ENCODE peak calls at places on chromosome 2, in nine cellular contexts. One of them, this sample, is unnamed.

GRCh38 chr2:181891258-181891965 is at the start of gene ITPRID2:
- DNase-seq in stimulated activated CD8-positive, alpha-beta memory T cell treated with anti-CD3 and anti-CD28 coated beads, Interleukin-7, amount 100 ng/mL, for 1 hour: peak
- DNase-seq in AG08396: peak
- DNase-seq in activated CD8-positive, alpha-beta T cell treated with anti-CD3 and anti-CD28 coated beads for 36 hours: peak
- DNase-seq in MV-4-11: peak
- DNase-seq in adrenal gland: peak
- DNase-seq in GM23248: peak
- DNase-seq in ascending aorta: no peak
- DNase-seq in cardiac septum: peak
- DNase-seq in this sample: peak

GRCh38 chr2:191983186-191983585 is 136.3 kb upstream of the CAVIN2 start:
- DNase-seq in stimulated activated CD8-positive, alpha-beta memory T cell treated with anti-CD3 and anti-CD28 coated beads, Interleukin-7, amount 100 ng/mL, for 1 hour: no peak
- DNase-seq in AG08396: no peak
- DNase-seq in activated CD8-positive, alpha-beta T cell treated with anti-CD3 and anti-CD28 coated beads for 36 hours: no peak
- DNase-seq in MV-4-11: no peak
- DNase-seq in adrenal gland: no peak
- DNase-seq in GM23248: no peak
- DNase-seq in ascending aorta: no peak
- DNase-seq in cardiac septum: no peak
- DNase-seq in this sample: no peak

GRCh38 chr2:33275689-33276444 is 200.6 kb upstream of the RASGRP3 start:
- DNase-seq in stimulated activated CD8-positive, alpha-beta memory T cell treated with anti-CD3 and anti-CD28 coated beads, Interleukin-7, amount 100 ng/mL, for 1 hour: no peak
- DNase-seq in AG08396: peak
- DNase-seq in activated CD8-positive, alpha-beta T cell treated with anti-CD3 and anti-CD28 coated beads for 36 hours: peak
- DNase-seq in MV-4-11: peak
- DNase-seq in adrenal gland: peak
- DNase-seq in GM23248: peak
- DNase-seq in ascending aorta: peak
- DNase-seq in cardiac septum: no peak
- DNase-seq in this sample: peak

GRCh38 chr2:45272549-45273245 is 263.4 kb upstream of the SIX2 start:
- DNase-seq in stimulated activated CD8-positive, alpha-beta memory T cell treated with anti-CD3 and anti-CD28 coated beads, Interleukin-7, amount 100 ng/mL, for 1 hour: no peak
- DNase-seq in AG08396: no peak
- DNase-seq in activated CD8-positive, alpha-beta T cell treated with anti-CD3 and anti-CD28 coated beads for 36 hours: no peak
- DNase-seq in MV-4-11: no peak
- DNase-seq in adrenal gland: no peak
- DNase-seq in GM23248: no peak
- DNase-seq in ascending aorta: no peak
- DNase-seq in cardiac septum: no peak
- DNase-seq in this sample: no peak

GRCh38 chr2:164651361-164651760 is 30.1 kb upstream of the GRB14 start:
- DNase-seq in stimulated activated CD8-positive, alpha-beta memory T cell treated with anti-CD3 and anti-CD28 coated beads, Interleukin-7, amount 100 ng/mL, for 1 hour: no peak
- DNase-seq in AG08396: no peak
- DNase-seq in activated CD8-positive, alpha-beta T cell treated with anti-CD3 and anti-CD28 coated beads for 36 hours: no peak
- DNase-seq in MV-4-11: no peak
- DNase-seq in adrenal gland: no peak
- DNase-seq in GM23248: no peak
- DNase-seq in ascending aorta: no peak
- DNase-seq in cardiac septum: no peak
- DNase-seq in this sample: no peak

GRCh38 chr2:219229375-219230200 is at the start of the genes ANKZF1 and ATG9A:
- DNase-seq in stimulated activated CD8-positive, alpha-beta memory T cell treated with anti-CD3 and anti-CD28 coated beads, Interleukin-7, amount 100 ng/mL, for 1 hour: peak
- DNase-seq in AG08396: peak
- DNase-seq in activated CD8-positive, alpha-beta T cell treated with anti-CD3 and anti-CD28 coated beads for 36 hours: peak
- DNase-seq in MV-4-11: peak
- DNase-seq in adrenal gland: peak
- DNase-seq in GM23248: peak
- DNase-seq in ascending aorta: peak
- DNase-seq in cardiac septum: peak
- DNase-seq in this sample: peak

GRCh38 chr2:165219491-165219890 is 15.6 kb upstream of the SCN3A start:
- DNase-seq in stimulated activated CD8-positive, alpha-beta memory T cell treated with anti-CD3 and anti-CD28 coated beads, Interleukin-7, amount 100 ng/mL, for 1 hour: no peak
- DNase-seq in AG08396: no peak
- DNase-seq in activated CD8-positive, alpha-beta T cell treated with anti-CD3 and anti-CD28 coated beads for 36 hours: no peak
- DNase-seq in MV-4-11: no peak
- DNase-seq in adrenal gland: no peak
- DNase-seq in GM23248: no peak
- DNase-seq in ascending aorta: no peak
- DNase-seq in cardiac septum: no peak
- DNase-seq in this sample: no peak

GRCh38 chr2:60550151-60550983 is 3.1 kb downstream of the BCL11A start:
- DNase-seq in stimulated activated CD8-positive, alpha-beta memory T cell treated with anti-CD3 and anti-CD28 coated beads, Interleukin-7, amount 100 ng/mL, for 1 hour: no peak
- DNase-seq in AG08396: peak
- DNase-seq in activated CD8-positive, alpha-beta T cell treated with anti-CD3 and anti-CD28 coated beads for 36 hours: peak
- DNase-seq in MV-4-11: peak
- DNase-seq in adrenal gland: peak
- DNase-seq in GM23248: peak
- DNase-seq in ascending aorta: no peak
- DNase-seq in cardiac septum: no peak
- DNase-seq in this sample: peak

GRCh38 chr2:156982615-156983014 is 274.9 kb upstream of the GALNT5 start:
- DNase-seq in stimulated activated CD8-positive, alpha-beta memory T cell treated with anti-CD3 and anti-CD28 coated beads, Interleukin-7, amount 100 ng/mL, for 1 hour: no peak
- DNase-seq in AG08396: no peak
- DNase-seq in activated CD8-positive, alpha-beta T cell treated with anti-CD3 and anti-CD28 coated beads for 36 hours: no peak
- DNase-seq in MV-4-11: no peak
- DNase-seq in adrenal gland: no peak
- DNase-seq in GM23248: no peak
- DNase-seq in ascending aorta: no peak
- DNase-seq in cardiac septum: no peak
- DNase-seq in this sample: no peak

GRCh38 chr2:100520224-100520623 is 42.6 kb upstream of the PDCL3 start:
- DNase-seq in stimulated activated CD8-positive, alpha-beta memory T cell treated with anti-CD3 and anti-CD28 coated beads, Interleukin-7, amount 100 ng/mL, for 1 hour: no peak
- DNase-seq in AG08396: no peak
- DNase-seq in activated CD8-positive, alpha-beta T cell treated with anti-CD3 and anti-CD28 coated beads for 36 hours: no peak
- DNase-seq in MV-4-11: no peak
- DNase-seq in adrenal gland: no peak
- DNase-seq in GM23248: peak
- DNase-seq in ascending aorta: no peak
- DNase-seq in cardiac septum: no peak
- DNase-seq in this sample: no peak

GRCh38 chr2:39099820-39100728 is 20.8 kb downstream of the SOS1 start:
- DNase-seq in stimulated activated CD8-positive, alpha-beta memory T cell treated with anti-CD3 and anti-CD28 coated beads, Interleukin-7, amount 100 ng/mL, for 1 hour: no peak
- DNase-seq in AG08396: no peak
- DNase-seq in activated CD8-positive, alpha-beta T cell treated with anti-CD3 and anti-CD28 coated beads for 36 hours: peak
- DNase-seq in MV-4-11: no peak
- DNase-seq in adrenal gland: no peak
- DNase-seq in GM23248: peak
- DNase-seq in ascending aorta: no peak
- DNase-seq in cardiac septum: no peak
- DNase-seq in this sample: no peak

GRCh38 chr2:42021490-42021889 is 26.3 kb upstream of the PKDCC start:
- DNase-seq in stimulated activated CD8-positive, alpha-beta memory T cell treated with anti-CD3 and anti-CD28 coated beads, Interleukin-7, amount 100 ng/mL, for 1 hour: no peak
- DNase-seq in AG08396: no peak
- DNase-seq in activated CD8-positive, alpha-beta T cell treated with anti-CD3 and anti-CD28 coated beads for 36 hours: no peak
- DNase-seq in MV-4-11: no peak
- DNase-seq in adrenal gland: peak
- DNase-seq in GM23248: peak
- DNase-seq in ascending aorta: no peak
- DNase-seq in cardiac septum: no peak
- DNase-seq in this sample: peak

GRCh38 chr2:11213090-11213638 is 57.9 kb downstream of the SLC66A3 start:
- DNase-seq in stimulated activated CD8-positive, alpha-beta memory T cell treated with anti-CD3 and anti-CD28 coated beads, Interleukin-7, amount 100 ng/mL, for 1 hour: no peak
- DNase-seq in AG08396: no peak
- DNase-seq in activated CD8-positive, alpha-beta T cell treated with anti-CD3 and anti-CD28 coated beads for 36 hours: no peak
- DNase-seq in MV-4-11: no peak
- DNase-seq in adrenal gland: no peak
- DNase-seq in GM23248: peak
- DNase-seq in ascending aorta: no peak
- DNase-seq in cardiac septum: no peak
- DNase-seq in this sample: no peak

GRCh38 chr2:95158441-95158840 is 1.2 kb downstream of the ZNF514 start:
- DNase-seq in stimulated activated CD8-positive, alpha-beta memory T cell treated with anti-CD3 and anti-CD28 coated beads, Interleukin-7, amount 100 ng/mL, for 1 hour: no peak
- DNase-seq in AG08396: no peak
- DNase-seq in activated CD8-positive, alpha-beta T cell treated with anti-CD3 and anti-CD28 coated beads for 36 hours: no peak
- DNase-seq in MV-4-11: no peak
- DNase-seq in adrenal gland: no peak
- DNase-seq in GM23248: peak
- DNase-seq in ascending aorta: no peak
- DNase-seq in cardiac septum: no peak
- DNase-seq in this sample: peak

GRCh38 chr2:124112255-124112654 is 87.2 kb downstream of the CNTNAP5 start:
- DNase-seq in stimulated activated CD8-positive, alpha-beta memory T cell treated with anti-CD3 and anti-CD28 coated beads, Interleukin-7, amount 100 ng/mL, for 1 hour: no peak
- DNase-seq in AG08396: no peak
- DNase-seq in activated CD8-positive, alpha-beta T cell treated with anti-CD3 and anti-CD28 coated beads for 36 hours: no peak
- DNase-seq in MV-4-11: no peak
- DNase-seq in adrenal gland: no peak
- DNase-seq in GM23248: no peak
- DNase-seq in ascending aorta: no peak
- DNase-seq in cardiac septum: no peak
- DNase-seq in this sample: no peak

GRCh38 chr2:203659650-203660049 is 46.8 kb upstream of the CD28 start:
- DNase-seq in stimulated activated CD8-positive, alpha-beta memory T cell treated with anti-CD3 and anti-CD28 coated beads, Interleukin-7, amount 100 ng/mL, for 1 hour: no peak
- DNase-seq in AG08396: no peak
- DNase-seq in activated CD8-positive, alpha-beta T cell treated with anti-CD3 and anti-CD28 coated beads for 36 hours: no peak
- DNase-seq in MV-4-11: peak
- DNase-seq in adrenal gland: no peak
- DNase-seq in GM23248: no peak
- DNase-seq in ascending aorta: no peak
- DNase-seq in cardiac septum: no peak
- DNase-seq in this sample: no peak

GRCh38 chr2:216279011-216279410 is 93.3 kb downstream of the MARCHF4 start:
- DNase-seq in stimulated activated CD8-positive, alpha-beta memory T cell treated with anti-CD3 and anti-CD28 coated beads, Interleukin-7, amount 100 ng/mL, for 1 hour: no peak
- DNase-seq in AG08396: no peak
- DNase-seq in activated CD8-positive, alpha-beta T cell treated with anti-CD3 and anti-CD28 coated beads for 36 hours: no peak
- DNase-seq in MV-4-11: no peak
- DNase-seq in adrenal gland: no peak
- DNase-seq in GM23248: peak
- DNase-seq in ascending aorta: no peak
- DNase-seq in cardiac septum: no peak
- DNase-seq in this sample: no peak

GRCh38 chr2:218908721-218909619 is 28.3 kb downstream of the WNT10A start:
- DNase-seq in stimulated activated CD8-positive, alpha-beta memory T cell treated with anti-CD3 and anti-CD28 coated beads, Interleukin-7, amount 100 ng/mL, for 1 hour: peak
- DNase-seq in AG08396: peak
- DNase-seq in activated CD8-positive, alpha-beta T cell treated with anti-CD3 and anti-CD28 coated beads for 36 hours: peak
- DNase-seq in MV-4-11: peak
- DNase-seq in adrenal gland: peak
- DNase-seq in GM23248: peak
- DNase-seq in ascending aorta: peak
- DNase-seq in cardiac septum: peak
- DNase-seq in this sample: peak

GRCh38 chr2:207180741-207181140 is 15.0 kb upstream of the KLF7 start:
- DNase-seq in stimulated activated CD8-positive, alpha-beta memory T cell treated with anti-CD3 and anti-CD28 coated beads, Interleukin-7, amount 100 ng/mL, for 1 hour: no peak
- DNase-seq in AG08396: peak
- DNase-seq in activated CD8-positive, alpha-beta T cell treated with anti-CD3 and anti-CD28 coated beads for 36 hours: no peak
- DNase-seq in MV-4-11: no peak
- DNase-seq in adrenal gland: no peak
- DNase-seq in GM23248: peak
- DNase-seq in ascending aorta: no peak
- DNase-seq in cardiac septum: no peak
- DNase-seq in this sample: no peak

GRCh38 chr2:43071629-43072550 is 154.5 kb downstream of the ZFP36L2 start:
- DNase-seq in stimulated activated CD8-positive, alpha-beta memory T cell treated with anti-CD3 and anti-CD28 coated beads, Interleukin-7, amount 100 ng/mL, for 1 hour: no peak
- DNase-seq in AG08396: no peak
- DNase-seq in activated CD8-positive, alpha-beta T cell treated with anti-CD3 and anti-CD28 coated beads for 36 hours: no peak
- DNase-seq in MV-4-11: no peak
- DNase-seq in adrenal gland: no peak
- DNase-seq in GM23248: peak
- DNase-seq in ascending aorta: no peak
- DNase-seq in cardiac septum: peak
- DNase-seq in this sample: peak

GRCh38 chr2:47530105-47530504 is 127.1 kb downstream of the MSH2 start:
- DNase-seq in stimulated activated CD8-positive, alpha-beta memory T cell treated with anti-CD3 and anti-CD28 coated beads, Interleukin-7, amount 100 ng/mL, for 1 hour: no peak
- DNase-seq in AG08396: no peak
- DNase-seq in activated CD8-positive, alpha-beta T cell treated with anti-CD3 and anti-CD28 coated beads for 36 hours: no peak
- DNase-seq in MV-4-11: no peak
- DNase-seq in adrenal gland: no peak
- DNase-seq in GM23248: no peak
- DNase-seq in ascending aorta: no peak
- DNase-seq in cardiac septum: no peak
- DNase-seq in this sample: no peak

GRCh38 chr2:191488135-191488534 is 189.8 kb upstream of the NABP1 start:
- DNase-seq in stimulated activated CD8-positive, alpha-beta memory T cell treated with anti-CD3 and anti-CD28 coated beads, Interleukin-7, amount 100 ng/mL, for 1 hour: no peak
- DNase-seq in AG08396: no peak
- DNase-seq in activated CD8-positive, alpha-beta T cell treated with anti-CD3 and anti-CD28 coated beads for 36 hours: no peak
- DNase-seq in MV-4-11: peak
- DNase-seq in adrenal gland: no peak
- DNase-seq in GM23248: peak
- DNase-seq in ascending aorta: no peak
- DNase-seq in cardiac septum: no peak
- DNase-seq in this sample: peak

GRCh38 chr2:237733677-237734300 is 64.8 kb upstream of the RBM44 start:
- DNase-seq in stimulated activated CD8-positive, alpha-beta memory T cell treated with anti-CD3 and anti-CD28 coated beads, Interleukin-7, amount 100 ng/mL, for 1 hour: no peak
- DNase-seq in AG08396: no peak
- DNase-seq in activated CD8-positive, alpha-beta T cell treated with anti-CD3 and anti-CD28 coated beads for 36 hours: no peak
- DNase-seq in MV-4-11: no peak
- DNase-seq in adrenal gland: peak
- DNase-seq in GM23248: no peak
- DNase-seq in ascending aorta: no peak
- DNase-seq in cardiac septum: no peak
- DNase-seq in this sample: no peak

GRCh38 chr2:20172273-20173052 is 52.5 kb downstream of the SDC1 start:
- DNase-seq in stimulated activated CD8-positive, alpha-beta memory T cell treated with anti-CD3 and anti-CD28 coated beads, Interleukin-7, amount 100 ng/mL, for 1 hour: no peak
- DNase-seq in AG08396: no peak
- DNase-seq in activated CD8-positive, alpha-beta T cell treated with anti-CD3 and anti-CD28 coated beads for 36 hours: no peak
- DNase-seq in MV-4-11: no peak
- DNase-seq in adrenal gland: no peak
- DNase-seq in GM23248: no peak
- DNase-seq in ascending aorta: no peak
- DNase-seq in cardiac septum: no peak
- DNase-seq in this sample: no peak

GRCh38 chr2:73291093-73291460 is 2.3 kb downstream of the EGR4 start:
- DNase-seq in stimulated activated CD8-positive, alpha-beta memory T cell treated with anti-CD3 and anti-CD28 coated beads, Interleukin-7, amount 100 ng/mL, for 1 hour: no peak
- DNase-seq in AG08396: peak
- DNase-seq in activated CD8-positive, alpha-beta T cell treated with anti-CD3 and anti-CD28 coated beads for 36 hours: peak
- DNase-seq in MV-4-11: peak
- DNase-seq in adrenal gland: peak
- DNase-seq in GM23248: peak
- DNase-seq in ascending aorta: no peak
- DNase-seq in cardiac septum: no peak
- DNase-seq in this sample: peak

GRCh38 chr2:24420373-24420772 is 60.0 kb upstream of the ITSN2 start:
- DNase-seq in stimulated activated CD8-positive, alpha-beta memory T cell treated with anti-CD3 and anti-CD28 coated beads, Interleukin-7, amount 100 ng/mL, for 1 hour: no peak
- DNase-seq in AG08396: no peak
- DNase-seq in activated CD8-positive, alpha-beta T cell treated with anti-CD3 and anti-CD28 coated beads for 36 hours: no peak
- DNase-seq in MV-4-11: no peak
- DNase-seq in adrenal gland: no peak
- DNase-seq in GM23248: no peak
- DNase-seq in ascending aorta: no peak
- DNase-seq in cardiac septum: no peak
- DNase-seq in this sample: no peak

GRCh38 chr2:73920577-73921545 is 5.8 kb upstream of the DGUOK start:
- DNase-seq in stimulated activated CD8-positive, alpha-beta memory T cell treated with anti-CD3 and anti-CD28 coated beads, Interleukin-7, amount 100 ng/mL, for 1 hour: no peak
- DNase-seq in AG08396: peak
- DNase-seq in activated CD8-positive, alpha-beta T cell treated with anti-CD3 and anti-CD28 coated beads for 36 hours: peak
- DNase-seq in MV-4-11: peak
- DNase-seq in adrenal gland: no peak
- DNase-seq in GM23248: peak
- DNase-seq in ascending aorta: no peak
- DNase-seq in cardiac septum: no peak
- DNase-seq in this sample: peak

GRCh38 chr2:27177441-27178351 is 28.9 kb downstream of the TCF23 start:
- DNase-seq in stimulated activated CD8-positive, alpha-beta memory T cell treated with anti-CD3 and anti-CD28 coated beads, Interleukin-7, amount 100 ng/mL, for 1 hour: no peak
- DNase-seq in AG08396: no peak
- DNase-seq in activated CD8-positive, alpha-beta T cell treated with anti-CD3 and anti-CD28 coated beads for 36 hours: no peak
- DNase-seq in MV-4-11: no peak
- DNase-seq in adrenal gland: no peak
- DNase-seq in GM23248: no peak
- DNase-seq in ascending aorta: no peak
- DNase-seq in cardiac septum: no peak
- DNase-seq in this sample: no peak

GRCh38 chr2:199590323-199590915 is 132.7 kb upstream of the SATB2 start:
- DNase-seq in stimulated activated CD8-positive, alpha-beta memory T cell treated with anti-CD3 and anti-CD28 coated beads, Interleukin-7, amount 100 ng/mL, for 1 hour: no peak
- DNase-seq in AG08396: no peak
- DNase-seq in activated CD8-positive, alpha-beta T cell treated with anti-CD3 and anti-CD28 coated beads for 36 hours: no peak
- DNase-seq in MV-4-11: no peak
- DNase-seq in adrenal gland: no peak
- DNase-seq in GM23248: no peak
- DNase-seq in ascending aorta: no peak
- DNase-seq in cardiac septum: no peak
- DNase-seq in this sample: no peak

GRCh38 chr2:209577376-209578357 is 153.8 kb downstream of the MAP2 start:
- DNase-seq in stimulated activated CD8-positive, alpha-beta memory T cell treated with anti-CD3 and anti-CD28 coated beads, Interleukin-7, amount 100 ng/mL, for 1 hour: no peak
- DNase-seq in AG08396: no peak
- DNase-seq in activated CD8-positive, alpha-beta T cell treated with anti-CD3 and anti-CD28 coated beads for 36 hours: no peak
- DNase-seq in MV-4-11: no peak
- DNase-seq in adrenal gland: no peak
- DNase-seq in GM23248: peak
- DNase-seq in ascending aorta: no peak
- DNase-seq in cardiac septum: no peak
- DNase-seq in this sample: no peak

GRCh38 chr2:36731941-36732700 is 35.6 kb downstream of the VIT start:
- DNase-seq in stimulated activated CD8-positive, alpha-beta memory T cell treated with anti-CD3 and anti-CD28 coated beads, Interleukin-7, amount 100 ng/mL, for 1 hour: no peak
- DNase-seq in AG08396: peak
- DNase-seq in activated CD8-positive, alpha-beta T cell treated with anti-CD3 and anti-CD28 coated beads for 36 hours: no peak
- DNase-seq in MV-4-11: no peak
- DNase-seq in adrenal gland: no peak
- DNase-seq in GM23248: peak
- DNase-seq in ascending aorta: no peak
- DNase-seq in cardiac septum: no peak
- DNase-seq in this sample: peak